ENCODE peak calls at places on chromosome 17, in nine cellular contexts. One of them, this sample, is unnamed.

GRCh38 chr17:20926532-20926931 is 116.3 kb downstream of the USP22 start:
- DNase-seq in kidney epithelial cell: no peak
- DNase-seq in mesendoderm: no peak
- DNase-seq in HFFc6: peak
- DNase-seq in WTC11: no peak
- DNase-seq in pancreas: no peak
- DNase-seq in substantia nigra: no peak
- DNase-seq in occipital lobe: no peak
- DNase-seq in foreskin fibroblast: peak
- DNase-seq in this sample: no peak

GRCh38 chr17:39861235-39861634 is 2.9 kb downstream of the IKZF3 start:
- DNase-seq in occipital lobe: no peak
- DNase-seq in kidney epithelial cell: no peak
- DNase-seq in foreskin fibroblast: no peak
- DNase-seq in HFFc6: no peak
- DNase-seq in pancreas: no peak
- DNase-seq in substantia nigra: no peak
- DNase-seq in mesendoderm: no peak
- DNase-seq in WTC11: no peak
- DNase-seq in this sample: no peak

GRCh38 chr17:17042851-17043667 is 802 bp downstream of the MPRIP start:
- DNase-seq in mesendoderm: peak
- DNase-seq in HFFc6: peak
- DNase-seq in foreskin fibroblast: peak
- DNase-seq in pancreas: no peak
- DNase-seq in substantia nigra: peak
- DNase-seq in kidney epithelial cell: no peak
- DNase-seq in occipital lobe: no peak
- DNase-seq in WTC11: no peak
- DNase-seq in this sample: no peak

GRCh38 chr17:63494300-63494928 is 17.6 kb downstream of the ACE start:
- DNase-seq in mesendoderm: no peak
- DNase-seq in WTC11: no peak
- DNase-seq in pancreas: no peak
- DNase-seq in kidney epithelial cell: no peak
- DNase-seq in occipital lobe: no peak
- DNase-seq in HFFc6: no peak
- DNase-seq in foreskin fibroblast: peak
- DNase-seq in substantia nigra: no peak
- DNase-seq in this sample: no peak

GRCh38 chr17:12342609-12343248 is 322.1 kb downstream of the MAP2K4 start:
- DNase-seq in kidney epithelial cell: no peak
- DNase-seq in pancreas: peak
- DNase-seq in foreskin fibroblast: peak
- DNase-seq in WTC11: peak
- DNase-seq in substantia nigra: no peak
- DNase-seq in HFFc6: no peak
- DNase-seq in mesendoderm: peak
- DNase-seq in occipital lobe: no peak
- DNase-seq in this sample: no peak

GRCh38 chr17:67211742-67212141 is 33.3 kb downstream of the HELZ start:
- DNase-seq in pancreas: no peak
- DNase-seq in substantia nigra: no peak
- DNase-seq in mesendoderm: no peak
- DNase-seq in WTC11: no peak
- DNase-seq in occipital lobe: no peak
- DNase-seq in kidney epithelial cell: no peak
- DNase-seq in foreskin fibroblast: peak
- DNase-seq in HFFc6: no peak
- DNase-seq in this sample: no peak

GRCh38 chr17:17959520-17960361 is 12.5 kb downstream of the TOM1L2 start:
- DNase-seq in mesendoderm: no peak
- DNase-seq in HFFc6: peak
- DNase-seq in foreskin fibroblast: peak
- DNase-seq in substantia nigra: no peak
- DNase-seq in pancreas: no peak
- DNase-seq in WTC11: no peak
- DNase-seq in occipital lobe: no peak
- DNase-seq in kidney epithelial cell: peak
- DNase-seq in this sample: no peak

GRCh38 chr17:7441202-7441705 is 1.9 kb downstream of the FGF11 start:
- DNase-seq in foreskin fibroblast: no peak
- DNase-seq in HFFc6: no peak
- DNase-seq in kidney epithelial cell: no peak
- DNase-seq in occipital lobe: no peak
- DNase-seq in WTC11: no peak
- DNase-seq in mesendoderm: no peak
- DNase-seq in pancreas: no peak
- DNase-seq in substantia nigra: no peak
- DNase-seq in this sample: no peak

GRCh38 chr17:74569392-74570003 is 2.2 kb upstream of the CD300H start:
- DNase-seq in mesendoderm: peak
- DNase-seq in kidney epithelial cell: peak
- DNase-seq in substantia nigra: peak
- DNase-seq in HFFc6: peak
- DNase-seq in WTC11: no peak
- DNase-seq in occipital lobe: peak
- DNase-seq in pancreas: no peak
- DNase-seq in foreskin fibroblast: peak
- DNase-seq in this sample: no peak

GRCh38 chr17:7207120-7208001 is 12.3 kb downstream of the DLG4 start:
- DNase-seq in substantia nigra: no peak
- DNase-seq in mesendoderm: no peak
- DNase-seq in occipital lobe: no peak
- DNase-seq in HFFc6: no peak
- DNase-seq in kidney epithelial cell: no peak
- DNase-seq in foreskin fibroblast: peak
- DNase-seq in WTC11: no peak
- DNase-seq in pancreas: no peak
- DNase-seq in this sample: no peak

GRCh38 chr17:81092518-81093095 is 57.7 kb downstream of the BAIAP2 start:
- DNase-seq in kidney epithelial cell: no peak
- DNase-seq in pancreas: no peak
- DNase-seq in substantia nigra: no peak
- DNase-seq in HFFc6: no peak
- DNase-seq in mesendoderm: no peak
- DNase-seq in foreskin fibroblast: no peak
- DNase-seq in occipital lobe: no peak
- DNase-seq in WTC11: no peak
- DNase-seq in this sample: no peak

GRCh38 chr17:44911133-44912001 is 3.9 kb downstream of the GFAP start:
- DNase-seq in HFFc6: peak
- DNase-seq in kidney epithelial cell: no peak
- DNase-seq in pancreas: peak
- DNase-seq in WTC11: peak
- DNase-seq in foreskin fibroblast: peak
- DNase-seq in mesendoderm: peak
- DNase-seq in substantia nigra: peak
- DNase-seq in occipital lobe: no peak
- DNase-seq in this sample: no peak

GRCh38 chr17:73749906-73750305 is 105.7 kb upstream of the SDK2 start:
- DNase-seq in HFFc6: no peak
- DNase-seq in pancreas: no peak
- DNase-seq in occipital lobe: no peak
- DNase-seq in substantia nigra: no peak
- DNase-seq in kidney epithelial cell: no peak
- DNase-seq in mesendoderm: no peak
- DNase-seq in WTC11: no peak
- DNase-seq in foreskin fibroblast: no peak
- DNase-seq in this sample: no peak

GRCh38 chr17:29726721-29727252 is 104.1 kb upstream of the CORO6 start:
- DNase-seq in HFFc6: no peak
- DNase-seq in occipital lobe: no peak
- DNase-seq in mesendoderm: peak
- DNase-seq in WTC11: no peak
- DNase-seq in substantia nigra: no peak
- DNase-seq in foreskin fibroblast: peak
- DNase-seq in pancreas: no peak
- DNase-seq in kidney epithelial cell: no peak
- DNase-seq in this sample: no peak

GRCh38 chr17:50148226-50149098 is 2.0 kb downstream of the PPP1R9B start:
- DNase-seq in substantia nigra: peak
- DNase-seq in WTC11: no peak
- DNase-seq in pancreas: peak
- DNase-seq in mesendoderm: peak
- DNase-seq in kidney epithelial cell: no peak
- DNase-seq in HFFc6: no peak
- DNase-seq in foreskin fibroblast: peak
- DNase-seq in occipital lobe: no peak
- DNase-seq in this sample: peak

GRCh38 chr17:73166731-73167581 is 2.1 kb downstream of the SSTR2 start:
- DNase-seq in occipital lobe: no peak
- DNase-seq in kidney epithelial cell: no peak
- DNase-seq in WTC11: no peak
- DNase-seq in pancreas: no peak
- DNase-seq in mesendoderm: no peak
- DNase-seq in HFFc6: no peak
- DNase-seq in foreskin fibroblast: peak
- DNase-seq in substantia nigra: no peak
- DNase-seq in this sample: no peak

GRCh38 chr17:46013502-46014165 is 14.6 kb downstream of the STH start:
- DNase-seq in occipital lobe: no peak
- DNase-seq in kidney epithelial cell: no peak
- DNase-seq in foreskin fibroblast: peak
- DNase-seq in HFFc6: peak
- DNase-seq in substantia nigra: peak
- DNase-seq in mesendoderm: no peak
- DNase-seq in pancreas: no peak
- DNase-seq in WTC11: no peak
- DNase-seq in this sample: no peak

GRCh38 chr17:80101946-80102706 is 745 bp downstream of the GAA start:
- DNase-seq in substantia nigra: no peak
- DNase-seq in WTC11: no peak
- DNase-seq in HFFc6: peak
- DNase-seq in mesendoderm: peak
- DNase-seq in foreskin fibroblast: peak
- DNase-seq in kidney epithelial cell: no peak
- DNase-seq in occipital lobe: no peak
- DNase-seq in pancreas: peak
- DNase-seq in this sample: no peak

GRCh38 chr17:17706140-17707060 is 25.1 kb downstream of the RAI1 start:
- DNase-seq in mesendoderm: no peak
- DNase-seq in pancreas: no peak
- DNase-seq in occipital lobe: no peak
- DNase-seq in HFFc6: no peak
- DNase-seq in substantia nigra: no peak
- DNase-seq in kidney epithelial cell: no peak
- DNase-seq in foreskin fibroblast: no peak
- DNase-seq in WTC11: no peak
- DNase-seq in this sample: no peak

GRCh38 chr17:80187493-80187892 is 17.7 kb downstream of the CARD14 start:
- DNase-seq in occipital lobe: no peak
- DNase-seq in HFFc6: no peak
- DNase-seq in pancreas: peak
- DNase-seq in substantia nigra: no peak
- DNase-seq in mesendoderm: no peak
- DNase-seq in kidney epithelial cell: no peak
- DNase-seq in WTC11: no peak
- DNase-seq in foreskin fibroblast: no peak
- DNase-seq in this sample: no peak

GRCh38 chr17:47797797-47798196 is 23.8 kb downstream of the OSBPL7 start:
- DNase-seq in substantia nigra: no peak
- DNase-seq in mesendoderm: peak
- DNase-seq in foreskin fibroblast: peak
- DNase-seq in occipital lobe: no peak
- DNase-seq in HFFc6: no peak
- DNase-seq in kidney epithelial cell: no peak
- DNase-seq in pancreas: no peak
- DNase-seq in WTC11: peak
- DNase-seq in this sample: no peak

GRCh38 chr17:4678448-4679026 is 25.4 kb downstream of the PELP1 start:
- DNase-seq in occipital lobe: no peak
- DNase-seq in mesendoderm: peak
- DNase-seq in HFFc6: peak
- DNase-seq in WTC11: no peak
- DNase-seq in foreskin fibroblast: peak
- DNase-seq in substantia nigra: no peak
- DNase-seq in pancreas: no peak
- DNase-seq in kidney epithelial cell: peak
- DNase-seq in this sample: no peak

GRCh38 chr17:79778504-79779087 is 648 bp downstream of the CBX2 start:
- DNase-seq in mesendoderm: peak
- DNase-seq in occipital lobe: no peak
- DNase-seq in kidney epithelial cell: no peak
- DNase-seq in WTC11: peak
- DNase-seq in pancreas: peak
- DNase-seq in substantia nigra: no peak
- DNase-seq in foreskin fibroblast: no peak
- DNase-seq in HFFc6: no peak
- DNase-seq in this sample: no peak

GRCh38 chr17:40415390-40415789 is 2.3 kb downstream of the TOP2A start:
- DNase-seq in mesendoderm: peak
- DNase-seq in HFFc6: peak
- DNase-seq in WTC11: no peak
- DNase-seq in occipital lobe: no peak
- DNase-seq in kidney epithelial cell: no peak
- DNase-seq in pancreas: no peak
- DNase-seq in foreskin fibroblast: peak
- DNase-seq in substantia nigra: no peak
- DNase-seq in this sample: no peak

GRCh38 chr17:76360461-76360860 is 6.7 kb upstream of the PRPSAP1 start:
- DNase-seq in mesendoderm: no peak
- DNase-seq in foreskin fibroblast: no peak
- DNase-seq in pancreas: no peak
- DNase-seq in kidney epithelial cell: no peak
- DNase-seq in substantia nigra: no peak
- DNase-seq in WTC11: no peak
- DNase-seq in occipital lobe: no peak
- DNase-seq in HFFc6: no peak
- DNase-seq in this sample: no peak

GRCh38 chr17:4241535-4241934 is 22.2 kb downstream of the ANKFY1 start:
- DNase-seq in mesendoderm: no peak
- DNase-seq in occipital lobe: no peak
- DNase-seq in WTC11: no peak
- DNase-seq in kidney epithelial cell: no peak
- DNase-seq in foreskin fibroblast: no peak
- DNase-seq in pancreas: no peak
- DNase-seq in substantia nigra: no peak
- DNase-seq in HFFc6: no peak
- DNase-seq in this sample: no peak

GRCh38 chr17:5329784-5330557 is 47.9 kb downstream of the RABEP1 start:
- DNase-seq in mesendoderm: no peak
- DNase-seq in WTC11: no peak
- DNase-seq in pancreas: no peak
- DNase-seq in HFFc6: no peak
- DNase-seq in kidney epithelial cell: no peak
- DNase-seq in foreskin fibroblast: no peak
- DNase-seq in occipital lobe: no peak
- DNase-seq in substantia nigra: no peak
- DNase-seq in this sample: no peak

GRCh38 chr17:27627514-27627913 is 3.5 kb upstream of the LGALS9 start:
- DNase-seq in WTC11: no peak
- DNase-seq in occipital lobe: no peak
- DNase-seq in HFFc6: no peak
- DNase-seq in foreskin fibroblast: no peak
- DNase-seq in mesendoderm: no peak
- DNase-seq in kidney epithelial cell: no peak
- DNase-seq in substantia nigra: no peak
- DNase-seq in pancreas: no peak
- DNase-seq in this sample: no peak

GRCh38 chr17:41835800-41836549 is at the start of gene NT5C3B:
- DNase-seq in occipital lobe: peak
- DNase-seq in substantia nigra: peak
- DNase-seq in kidney epithelial cell: no peak
- DNase-seq in foreskin fibroblast: peak
- DNase-seq in HFFc6: no peak
- DNase-seq in WTC11: peak
- DNase-seq in pancreas: peak
- DNase-seq in mesendoderm: peak
- DNase-seq in this sample: peak

GRCh38 chr17:76540381-76541300 is 797 bp downstream of the PRCD start:
- DNase-seq in kidney epithelial cell: peak
- DNase-seq in substantia nigra: peak
- DNase-seq in HFFc6: peak
- DNase-seq in mesendoderm: peak
- DNase-seq in occipital lobe: peak
- DNase-seq in WTC11: peak
- DNase-seq in pancreas: peak
- DNase-seq in foreskin fibroblast: peak
- DNase-seq in this sample: peak

GRCh38 chr17:11331790-11332526 is 90.9 kb downstream of the SHISA6 start:
- DNase-seq in occipital lobe: no peak
- DNase-seq in HFFc6: no peak
- DNase-seq in WTC11: no peak
- DNase-seq in pancreas: no peak
- DNase-seq in kidney epithelial cell: no peak
- DNase-seq in foreskin fibroblast: no peak
- DNase-seq in mesendoderm: no peak
- DNase-seq in substantia nigra: no peak
- DNase-seq in this sample: no peak

This sample was measured in nucleus accumbens.